ENCODE peak calls at places on chromosomes 6 and 20, in seven cellular contexts. One of them, this sample, is unnamed.

GRCh38 chr20:23009636-23010035 is 25.5 kb upstream of the SSTR4 start:
- DNase-seq in tibial nerve: no peak
- DNase-seq in testis: no peak
- DNase-seq in A549: peak
- DNase-seq in right lobe of liver: no peak
- DNase-seq in prostate gland: no peak
- DNase-seq in lower leg skin: no peak
- DNase-seq in this sample: no peak

GRCh38 chr6:99434702-99435530 is 9.8 kb upstream of the PNISR start:
- DNase-seq in tibial nerve: no peak
- DNase-seq in testis: no peak
- DNase-seq in A549: peak
- DNase-seq in right lobe of liver: no peak
- DNase-seq in prostate gland: no peak
- DNase-seq in lower leg skin: no peak
- DNase-seq in this sample: no peak

GRCh38 chr6:159102373-159103160 is 57.8 kb upstream of the TAGAP start:
- DNase-seq in tibial nerve: no peak
- DNase-seq in testis: peak
- DNase-seq in A549: no peak
- DNase-seq in right lobe of liver: no peak
- DNase-seq in prostate gland: no peak
- DNase-seq in lower leg skin: no peak
- DNase-seq in this sample: no peak

GRCh38 chr6:122495612-122496011 is 24.0 kb upstream of the SERINC1 start:
- DNase-seq in tibial nerve: no peak
- DNase-seq in testis: no peak
- DNase-seq in A549: no peak
- DNase-seq in right lobe of liver: no peak
- DNase-seq in prostate gland: no peak
- DNase-seq in lower leg skin: no peak
- DNase-seq in this sample: no peak

GRCh38 chr20:55538261-55538908 is 466.9 kb downstream of the CBLN4 start:
- DNase-seq in tibial nerve: no peak
- DNase-seq in testis: no peak
- DNase-seq in A549: no peak
- DNase-seq in right lobe of liver: no peak
- DNase-seq in prostate gland: no peak
- DNase-seq in lower leg skin: no peak
- DNase-seq in this sample: no peak

GRCh38 chr6:91299544-91300491 is 712.9 kb upstream of the MAP3K7 start:
- DNase-seq in tibial nerve: peak
- DNase-seq in testis: peak
- DNase-seq in A549: no peak
- DNase-seq in right lobe of liver: no peak
- DNase-seq in prostate gland: no peak
- DNase-seq in lower leg skin: no peak
- DNase-seq in this sample: no peak

GRCh38 chr6:54125493-54125892 is 14.2 kb downstream of the MLIP start:
- DNase-seq in tibial nerve: no peak
- DNase-seq in testis: no peak
- DNase-seq in A549: no peak
- DNase-seq in right lobe of liver: no peak
- DNase-seq in prostate gland: no peak
- DNase-seq in lower leg skin: no peak
- DNase-seq in this sample: no peak

GRCh38 chr6:146905313-146905712 is 298.9 kb upstream of the STXBP5 start:
- DNase-seq in tibial nerve: no peak
- DNase-seq in testis: no peak
- DNase-seq in A549: no peak
- DNase-seq in right lobe of liver: no peak
- DNase-seq in prostate gland: peak
- DNase-seq in lower leg skin: no peak
- DNase-seq in this sample: no peak

GRCh38 chr6:99743647-99744046 is 137.0 kb downstream of the PRDM13 start:
- DNase-seq in tibial nerve: no peak
- DNase-seq in testis: no peak
- DNase-seq in A549: no peak
- DNase-seq in right lobe of liver: no peak
- DNase-seq in prostate gland: no peak
- DNase-seq in lower leg skin: no peak
- DNase-seq in this sample: no peak

GRCh38 chr6:89977808-89978748 is 83.8 kb downstream of the GJA10 start:
- DNase-seq in tibial nerve: no peak
- DNase-seq in testis: no peak
- DNase-seq in A549: no peak
- DNase-seq in right lobe of liver: no peak
- DNase-seq in prostate gland: no peak
- DNase-seq in lower leg skin: no peak
- DNase-seq in this sample: no peak

GRCh38 chr6:169844946-169845345 is 93.5 kb downstream of the ERMARD start:
- DNase-seq in tibial nerve: no peak
- DNase-seq in testis: no peak
- DNase-seq in A549: no peak
- DNase-seq in right lobe of liver: peak
- DNase-seq in prostate gland: no peak
- DNase-seq in lower leg skin: no peak
- DNase-seq in this sample: peak

GRCh38 chr6:169326067-169326799 is 72.6 kb upstream of the THBS2 start:
- DNase-seq in tibial nerve: no peak
- DNase-seq in testis: no peak
- DNase-seq in A549: no peak
- DNase-seq in right lobe of liver: no peak
- DNase-seq in prostate gland: no peak
- DNase-seq in lower leg skin: no peak
- DNase-seq in this sample: no peak

GRCh38 chr6:34491091-34491430 is 25.2 kb downstream of the PACSIN1 start:
- DNase-seq in tibial nerve: no peak
- DNase-seq in testis: no peak
- DNase-seq in A549: no peak
- DNase-seq in right lobe of liver: no peak
- DNase-seq in prostate gland: no peak
- DNase-seq in lower leg skin: no peak
- DNase-seq in this sample: peak

GRCh38 chr6:89368107-89368506 is 15.6 kb upstream of the UBE2J1 start:
- DNase-seq in tibial nerve: peak
- DNase-seq in testis: peak
- DNase-seq in A549: peak
- DNase-seq in right lobe of liver: peak
- DNase-seq in prostate gland: no peak
- DNase-seq in lower leg skin: peak
- DNase-seq in this sample: no peak

GRCh38 chr6:25660512-25660911 is 8.5 kb downstream of the SCGN start:
- DNase-seq in tibial nerve: no peak
- DNase-seq in testis: no peak
- DNase-seq in A549: peak
- DNase-seq in right lobe of liver: no peak
- DNase-seq in prostate gland: no peak
- DNase-seq in lower leg skin: no peak
- DNase-seq in this sample: no peak

GRCh38 chr6:30489081-30490030 is at the start of gene HLA-E:
- DNase-seq in tibial nerve: peak
- DNase-seq in testis: peak
- DNase-seq in A549: peak
- DNase-seq in right lobe of liver: peak
- DNase-seq in prostate gland: peak
- DNase-seq in lower leg skin: peak
- DNase-seq in this sample: peak

GRCh38 chr20:12911372-12911771 is 97.4 kb upstream of the SPTLC3 start:
- DNase-seq in tibial nerve: no peak
- DNase-seq in testis: no peak
- DNase-seq in A549: no peak
- DNase-seq in right lobe of liver: no peak
- DNase-seq in prostate gland: no peak
- DNase-seq in lower leg skin: no peak
- DNase-seq in this sample: no peak

GRCh38 chr6:85856235-85856634 is 213.5 kb upstream of the SYNCRIP start:
- DNase-seq in tibial nerve: no peak
- DNase-seq in testis: no peak
- DNase-seq in A549: no peak
- DNase-seq in right lobe of liver: no peak
- DNase-seq in prostate gland: no peak
- DNase-seq in lower leg skin: no peak
- DNase-seq in this sample: no peak

GRCh38 chr20:48791014-48791413 is 36.8 kb downstream of the PREX1 start:
- DNase-seq in tibial nerve: no peak
- DNase-seq in testis: no peak
- DNase-seq in A549: no peak
- DNase-seq in right lobe of liver: peak
- DNase-seq in prostate gland: peak
- DNase-seq in lower leg skin: no peak
- DNase-seq in this sample: peak

GRCh38 chr6:41733707-41734665 is 1.4 kb downstream of the TFEB start:
- DNase-seq in tibial nerve: peak
- DNase-seq in testis: peak
- DNase-seq in A549: peak
- DNase-seq in right lobe of liver: peak
- DNase-seq in prostate gland: peak
- DNase-seq in lower leg skin: peak
- DNase-seq in this sample: peak

GRCh38 chr6:41736207-41736710 is 851 bp upstream of the TFEB start:
- DNase-seq in tibial nerve: no peak
- DNase-seq in testis: no peak
- DNase-seq in A549: no peak
- DNase-seq in right lobe of liver: no peak
- DNase-seq in prostate gland: no peak
- DNase-seq in lower leg skin: no peak
- DNase-seq in this sample: peak

GRCh38 chr6:41734666-41735426 is 562 bp downstream of the TFEB start:
- DNase-seq in tibial nerve: peak
- DNase-seq in testis: peak
- DNase-seq in A549: peak
- DNase-seq in right lobe of liver: peak
- DNase-seq in prostate gland: peak
- DNase-seq in lower leg skin: peak
- DNase-seq in this sample: peak

GRCh38 chr6:41736800-41737555 is 1.6 kb upstream of the TFEB start:
- DNase-seq in tibial nerve: no peak
- DNase-seq in testis: no peak
- DNase-seq in A549: no peak
- DNase-seq in right lobe of liver: no peak
- DNase-seq in prostate gland: no peak
- DNase-seq in lower leg skin: no peak
- DNase-seq in this sample: peak

GRCh38 chr6:41735427-41736206 is at the start of gene TFEB:
- DNase-seq in tibial nerve: peak
- DNase-seq in testis: peak
- DNase-seq in A549: peak
- DNase-seq in right lobe of liver: peak
- DNase-seq in prostate gland: peak
- DNase-seq in lower leg skin: peak
- DNase-seq in this sample: peak
- TF ChIP-seq POLR2A in tibial nerve: peak
- TF ChIP-seq POLR2A in testis: no peak
- TF ChIP-seq POLR2A in A549: no peak
- TF ChIP-seq POLR2A in right lobe of liver: peak
- TF ChIP-seq POLR2A in prostate gland: peak
- TF ChIP-seq POLR2A in lower leg skin: no peak
- TF ChIP-seq POLR2A in this sample: no peak

GRCh38 chr20:33732166-33732970 is 572 bp downstream of the ZNF341 start:
- DNase-seq in tibial nerve: peak
- DNase-seq in testis: peak
- DNase-seq in A549: peak
- DNase-seq in right lobe of liver: peak
- DNase-seq in prostate gland: peak
- DNase-seq in lower leg skin: peak
- DNase-seq in this sample: peak
- TF ChIP-seq POLR2A in tibial nerve: no peak
- TF ChIP-seq POLR2A in testis: no peak
- TF ChIP-seq POLR2A in A549: peak
- TF ChIP-seq POLR2A in right lobe of liver: peak
- TF ChIP-seq POLR2A in prostate gland: peak
- TF ChIP-seq POLR2A in lower leg skin: no peak
- TF ChIP-seq POLR2A in this sample: no peak

GRCh38 chr6:45447005-45447404 is 69.3 kb upstream of the SUPT3H start:
- DNase-seq in tibial nerve: no peak
- DNase-seq in testis: no peak
- DNase-seq in A549: no peak
- DNase-seq in right lobe of liver: no peak
- DNase-seq in prostate gland: no peak
- DNase-seq in lower leg skin: no peak
- DNase-seq in this sample: no peak

GRCh38 chr6:45447721-45448120 is 70.0 kb upstream of the SUPT3H start:
- DNase-seq in tibial nerve: no peak
- DNase-seq in testis: no peak
- DNase-seq in A549: no peak
- DNase-seq in right lobe of liver: no peak
- DNase-seq in prostate gland: no peak
- DNase-seq in lower leg skin: no peak
- DNase-seq in this sample: no peak

GRCh38 chr6:45445364-45445748 is 67.6 kb upstream of the SUPT3H start:
- DNase-seq in tibial nerve: no peak
- DNase-seq in testis: no peak
- DNase-seq in A549: no peak
- DNase-seq in right lobe of liver: no peak
- DNase-seq in prostate gland: no peak
- DNase-seq in lower leg skin: no peak
- DNase-seq in this sample: no peak

GRCh38 chr6:45448417-45449389 is 71.0 kb upstream of the SUPT3H start:
- DNase-seq in tibial nerve: no peak
- DNase-seq in testis: no peak
- DNase-seq in A549: no peak
- DNase-seq in right lobe of liver: no peak
- DNase-seq in prostate gland: no peak
- DNase-seq in lower leg skin: no peak
- DNase-seq in this sample: no peak

GRCh38 chr6:45445749-45446454 is 68.2 kb upstream of the SUPT3H start:
- DNase-seq in tibial nerve: peak
- DNase-seq in testis: peak
- DNase-seq in A549: peak
- DNase-seq in right lobe of liver: peak
- DNase-seq in prostate gland: peak
- DNase-seq in lower leg skin: peak
- DNase-seq in this sample: no peak
- TF ChIP-seq POLR2A in tibial nerve: peak
- TF ChIP-seq POLR2A in testis: no peak
- TF ChIP-seq POLR2A in A549: no peak
- TF ChIP-seq POLR2A in right lobe of liver: peak
- TF ChIP-seq POLR2A in prostate gland: no peak
- TF ChIP-seq POLR2A in lower leg skin: no peak
- TF ChIP-seq POLR2A in this sample: no peak

GRCh38 chr20:58890454-58891075 is 38.0 kb downstream of the GNAS start:
- DNase-seq in tibial nerve: peak
- DNase-seq in testis: peak
- DNase-seq in A549: peak
- DNase-seq in right lobe of liver: peak
- DNase-seq in prostate gland: peak
- DNase-seq in lower leg skin: peak
- DNase-seq in this sample: peak
- TF ChIP-seq POLR2A in tibial nerve: peak
- TF ChIP-seq POLR2A in testis: no peak
- TF ChIP-seq POLR2A in A549: peak
- TF ChIP-seq POLR2A in right lobe of liver: no peak
- TF ChIP-seq POLR2A in prostate gland: peak
- TF ChIP-seq POLR2A in lower leg skin: no peak
- TF ChIP-seq POLR2A in this sample: no peak

GRCh38 chr6:7261030-7261841 is 51.8 kb downstream of the SSR1 start:
- DNase-seq in tibial nerve: peak
- DNase-seq in testis: peak
- DNase-seq in A549: peak
- DNase-seq in right lobe of liver: peak
- DNase-seq in prostate gland: peak
- DNase-seq in lower leg skin: peak
- DNase-seq in this sample: peak
- TF ChIP-seq POLR2A in tibial nerve: peak
- TF ChIP-seq POLR2A in testis: peak
- TF ChIP-seq POLR2A in A549: peak
- TF ChIP-seq POLR2A in right lobe of liver: peak
- TF ChIP-seq POLR2A in prostate gland: peak
- TF ChIP-seq POLR2A in lower leg skin: no peak
- TF ChIP-seq POLR2A in this sample: peak

This sample was measured in spleen.